ENCODE peak calls at places on chromosomes 3 and 15, in four cellular contexts. G, W, Q and C are unnamed samples.
A peak's percentile ranks its signal among the peaks of the same experiment; 100 is the strongest.

GRCh38 chr15:40244961-40245523 is 6.2 kb downstream of the PAK6 start:
- DNase-seq in G (peak; percentile 83), Q (no peak), W (no peak), C (no peak)

GRCh38 chr15:70783610-70784021 is 20.3 kb upstream of the UACA start:
- DNase-seq in Q (no peak), G (peak; percentile 49), W (no peak), C (no peak)

GRCh38 chr3:129161860-129162271 is 1.0 kb upstream of the ISY1 start:
- DNase-seq in W (no peak), Q (no peak), G (peak; percentile 35), C (peak; percentile 32)

GRCh38 chr15:29270169-29270955 is 740 bp upstream of the NSMCE3 start:
- DNase-seq in G (no peak), W (peak; percentile 18), Q (no peak), C (peak; percentile 73)

GRCh38 chr15:63818191-63818590 is 15.6 kb downstream of the HERC1 start:
- DNase-seq in G (no peak), W (no peak), Q (no peak), C (no peak)

GRCh38 chr15:98439523-98439942 is 208.8 kb upstream of the IGF1R start:
- DNase-seq in Q (no peak), G (no peak), W (no peak), C (no peak)

GRCh38 chr3:45567730-45568172 is 26.8 kb upstream of the LIMD1 start:
- DNase-seq in W (no peak), Q (no peak), G (no peak), C (no peak)

GRCh38 chr15:80849308-80849707 is 70.1 kb downstream of the CEMIP start:
- DNase-seq in W (no peak), G (no peak), Q (no peak), C (no peak)

GRCh38 chr15:44243146-44243545 is 45.4 kb upstream of the GOLM2 start:
- DNase-seq in W (no peak), Q (no peak), G (no peak), C (no peak)

GRCh38 chr15:40032125-40032839 is 6.7 kb downstream of the SRP14 start:
- DNase-seq in W (no peak), G (no peak), Q (no peak), C (no peak)

GRCh38 chr15:71679223-71680078 is 130.9 kb upstream of the NR2E3 start:
- DNase-seq in Q (no peak), G (no peak), W (no peak), C (no peak)

GRCh38 chr15:65641723-65642475 is 20.2 kb downstream of the SLC24A1 start:
- DNase-seq in G (no peak), Q (no peak), W (no peak), C (no peak)

GRCh38 chr3:104367000-104367399 is 999.7 kb upstream of the ALCAM start:
- DNase-seq in G (no peak), Q (no peak), W (no peak), C (no peak)

GRCh38 chr3:129282727-129283327 is 4.2 kb downstream of the HMCES start:
- DNase-seq in W (no peak), G (no peak), Q (no peak), C (no peak)

GRCh38 chr3:194487289-194488006 is 646 bp upstream of the ATP13A3 start:
- DNase-seq in Q (peak; percentile 9), W (peak; percentile 7), G (peak; percentile 71), C (peak; percentile 26)

GRCh38 chr15:36432162-36432561 is 147.3 kb upstream of the CDIN1 start:
- DNase-seq in W (no peak), G (no peak), Q (no peak), C (no peak)

GRCh38 chr15:77633134-77633912 is 611 bp upstream of the LINGO1 start:
- DNase-seq in W (peak; percentile 7), G (peak; percentile 93), Q (peak; percentile 30), C (peak; percentile 20)

GRCh38 chr3:105752791-105753415 is 115.9 kb downstream of the CBLB start:
- DNase-seq in Q (no peak), W (peak; percentile 33), G (no peak), C (peak; percentile 27)

GRCh38 chr3:11434017-11434526 is 161.9 kb downstream of the ATG7 start:
- DNase-seq in Q (no peak), G (no peak), W (no peak), C (no peak)

GRCh38 chr3:141114179-141114745 is 63.1 kb downstream of the SPSB4 start:
- DNase-seq in W (no peak), G (no peak), Q (no peak), C (no peak)

GRCh38 chr3:46904303-46905190 is 27.0 kb downstream of the PTH1R start:
- DNase-seq in G (no peak), Q (no peak), W (no peak), C (no peak)

GRCh38 chr15:81074773-81075172 is 59.3 kb upstream of the CFAP161 start:
- DNase-seq in Q (no peak), G (no peak), W (no peak), C (no peak)

GRCh38 chr15:96331141-96331941 is 841 bp downstream of the NR2F2 start:
- DNase-seq in W (no peak), Q (no peak), G (peak; percentile 43), C (no peak)

GRCh38 chr3:12476238-12476897 is 7.9 kb upstream of the TSEN2 start:
- DNase-seq in G (no peak), Q (no peak), W (no peak), C (no peak)

GRCh38 chr15:68312701-68313204 is 35.2 kb downstream of the FEM1B start:
- DNase-seq in G (no peak), Q (no peak), W (no peak), C (no peak)

GRCh38 chr3:13164893-13165492 is 91.8 kb upstream of the IQSEC1 start:
- DNase-seq in W (no peak), G (no peak), Q (no peak), C (no peak)

GRCh38 chr3:160707187-160707789 is 30.3 kb downstream of the ARL14 start:
- DNase-seq in G (peak; percentile 40), Q (no peak), W (peak; percentile 4), C (peak; percentile 20)

GRCh38 chr15:42131826-42132806 is 24.3 kb downstream of the PLA2G4F start:
- DNase-seq in G (no peak), Q (no peak), W (no peak), C (no peak)

GRCh38 chr15:89667706-89667960 is 11.5 kb downstream of the PLIN1 start:
- DNase-seq in Q (no peak), W (no peak), G (no peak), C (no peak)

GRCh38 chr15:66772967-66773873 is 71.2 kb downstream of the SMAD6 start:
- DNase-seq in Q (no peak), G (peak; percentile 55), W (no peak), C (no peak)

GRCh38 chr15:43463542-43463941 is 29.4 kb downstream of the TP53BP1 start:
- DNase-seq in G (no peak), W (no peak), Q (no peak), C (no peak)

GRCh38 chr3:113985526-113985925 is 37.7 kb downstream of the ZDHHC23 start:
- DNase-seq in G (no peak), Q (no peak), W (no peak), C (no peak)

GRCh38 chr3:161510510-161511260 is 14.1 kb downstream of the OTOL1 start:
- DNase-seq in G (no peak), Q (no peak), W (no peak), C (no peak)

GRCh38 chr15:55372701-55373440 is 35.3 kb downstream of the CCPG1 start:
- DNase-seq in G (no peak), Q (no peak), W (no peak), C (no peak)

GRCh38 chr3:22536582-22536981 is 666.5 kb upstream of the UBE2E2 start:
- DNase-seq in G (no peak), Q (no peak), W (no peak), C (no peak)

GRCh38 chr15:68271854-68272471 is 5.6 kb upstream of the FEM1B start:
- DNase-seq in W (no peak), G (peak; percentile 33), Q (no peak), C (no peak)